ENCODE peak calls at places on chromosome 6, in six cellular contexts. Q is brain microvascular endothelial cell; P is GM12891; R is activated naive CD8-positive, alpha-beta T cell treated with anti-CD3 and anti-CD28 coated beads, Interleukin-2, amount 50 U/mL, for 24 hours; U is C1 segment of cervical spinal cord; O is iris pigment epithelial cell. N is an unnamed sample.

GRCh38 chr6:158047563-158048323 is 66.1 kb downstream of the SYNJ2 start:
- DNase-seq in R (no peak), U (no peak), O (no peak), P (no peak), Q (no peak), N (no peak)

GRCh38 chr6:148999921-149000589 is 253.2 kb downstream of the UST start:
- DNase-seq in Q (peak; percentile 88), P (no peak), R (no peak), U (no peak), O (peak; percentile 88), N (peak; percentile 4)

GRCh38 chr6:15313367-15313766 is 67.5 kb downstream of the JARID2 start:
- DNase-seq in R (no peak), Q (no peak), O (no peak), P (no peak), U (peak; percentile 15), N (no peak)

GRCh38 chr6:166473886-166474596 is 91.3 kb upstream of the MPC1 start:
- DNase-seq in Q (no peak), U (no peak), R (no peak), P (no peak), O (no peak), N (no peak)

GRCh38 chr6:30707281-30707850 is 9.7 kb downstream of the MDC1 start:
- DNase-seq in Q (no peak), P (no peak), R (no peak), U (no peak), O (no peak), N (no peak)

GRCh38 chr6:37784585-37784967 is 35.0 kb upstream of the ZFAND3 start:
- DNase-seq in O (no peak), U (no peak), P (no peak), R (no peak), Q (no peak), N (no peak)

GRCh38 chr6:163392533-163392932 is 22.0 kb upstream of the QKI start:
- DNase-seq in O (peak; percentile 74), Q (peak; percentile 63), P (no peak), U (no peak), R (no peak), N (no peak)

GRCh38 chr6:112409311-112409710 is 62.2 kb downstream of the RFPL4B start:
- DNase-seq in U (no peak), O (peak; percentile 39), P (no peak), R (no peak), Q (peak; percentile 9), N (no peak)

GRCh38 chr6:138773177-138774091 is at the start of gene CCDC28A:
- DNase-seq in U (peak; percentile 100), R (peak; percentile 91), P (peak; percentile 53), O (peak; percentile 94), Q (peak; percentile 94), N (peak; percentile 96)

GRCh38 chr6:11437824-11438459 is 99.6 kb upstream of the TMEM170B start:
- DNase-seq in U (no peak), Q (no peak), O (peak; percentile 43), R (no peak), P (no peak), N (no peak)